ENCODE peak calls at places on chromosomes 7 and 10, in seven cellular contexts. D is CD8-positive, alpha-beta T cell; V is fibroblast of villous mesenchyme; A is neural crest cell; X is CD4-positive, alpha-beta T cell; P is HCT116; W is dorsolateral prefrontal cortex. N is an unnamed sample.

GRCh38 chr10:23362879-23363787 is 18.5 kb upstream of the C10orf67 start:
- DNase-seq in X (peak; percentile 25), V (no peak), W (no peak), A (no peak), D (peak; percentile 26), P (no peak), N (no peak)

GRCh38 chr10:101258179-101258885 is 29.1 kb upstream of the LBX1 start:
- DNase-seq in W (no peak), D (no peak), A (no peak), P (peak; percentile 89), V (no peak), X (no peak), N (no peak)

GRCh38 chr10:3452234-3452633 is 279.7 kb upstream of the PITRM1 start:
- DNase-seq in D (no peak), P (no peak), A (no peak), X (no peak), V (peak; percentile 99), W (no peak), N (no peak)

GRCh38 chr7:55069271-55069792 is 50.5 kb downstream of the EGFR start:
- DNase-seq in A (no peak), X (no peak), W (no peak), P (no peak), D (no peak), V (no peak), N (no peak)

GRCh38 chr10:133104076-133104965 is 16.6 kb downstream of the ADGRA1 start:
- DNase-seq in A (no peak), W (no peak), D (no peak), P (no peak), V (no peak), X (no peak), N (no peak)

GRCh38 chr7:35799846-35800717 is 775 bp upstream of the SEPTIN7 start:
- DNase-seq in A (peak; percentile 85), V (peak; percentile 91), W (peak; percentile 86), X (peak; percentile 80), P (no peak), D (peak; percentile 82), N (peak; percentile 89)

GRCh38 chr10:57657164-57657765 is 610.4 kb downstream of the IPMK start:
- DNase-seq in P (peak; percentile 13), A (peak; percentile 48), X (no peak), V (peak; percentile 60), D (no peak), W (peak; percentile 47), N (peak; percentile 71)

GRCh38 chr10:117432866-117433265 is 57.6 kb upstream of the PDZD8 start:
- DNase-seq in D (no peak), A (no peak), X (no peak), V (no peak), P (no peak), W (no peak), N (no peak)

GRCh38 chr7:12549106-12549505 is 21.4 kb upstream of the SCIN start:
- DNase-seq in V (no peak), D (no peak), X (no peak), P (no peak), W (no peak), A (no peak), N (no peak)

GRCh38 chr10:129970404-129971364 is 6.6 kb upstream of the EBF3 start:
- DNase-seq in P (no peak), D (no peak), X (no peak), V (no peak), W (no peak), A (no peak), N (peak; percentile 67)

GRCh38 chr10:24616536-24616935 is 107.2 kb downstream of the ARHGAP21 start:
- DNase-seq in V (no peak), P (no peak), D (no peak), W (no peak), X (no peak), A (no peak), N (no peak)

GRCh38 chr7:113071465-113071864 is 15.2 kb downstream of the GPR85 start:
- DNase-seq in A (no peak), W (no peak), D (no peak), X (no peak), V (peak; percentile 20), P (no peak), N (no peak)

GRCh38 chr7:150784954-150785353 is 15.2 kb downstream of the TMEM176B start:
- DNase-seq in V (no peak), D (no peak), P (no peak), W (no peak), A (no peak), X (no peak), N (no peak)

GRCh38 chr7:18590259-18590658 is 94.7 kb downstream of the HDAC9 start:
- DNase-seq in P (no peak), W (no peak), X (no peak), D (no peak), V (peak; percentile 7), A (no peak), N (no peak)

GRCh38 chr7:100394077-100394476 is 20.8 kb downstream of the PILRA start:
- DNase-seq in W (no peak), X (no peak), A (no peak), P (no peak), V (no peak), D (no peak), N (no peak)

GRCh38 chr10:130820880-130821482 is 490.5 kb downstream of the TCERG1L start:
- DNase-seq in V (no peak), X (no peak), D (no peak), A (no peak), P (no peak), W (no peak), N (no peak)

GRCh38 chr7:47497367-47498096 is 84.4 kb downstream of the TNS3 start:
- DNase-seq in X (no peak), P (no peak), A (no peak), V (peak; percentile 69), W (no peak), D (no peak), N (no peak)

GRCh38 chr10:78433722-78434535 is 400.3 kb downstream of the RPS24 start:
- DNase-seq in D (no peak), X (no peak), W (peak; percentile 35), V (no peak), P (no peak), A (no peak), N (no peak)

GRCh38 chr10:84845628-84846261 is 517.4 kb downstream of the CCSER2 start:
- DNase-seq in X (no peak), A (no peak), P (peak; percentile 23), W (no peak), V (no peak), D (no peak), N (no peak)

GRCh38 chr10:130230036-130230435 is 93.8 kb downstream of the GLRX3 start:
- DNase-seq in W (no peak), P (no peak), A (no peak), V (no peak), D (no peak), X (no peak), N (no peak)

GRCh38 chr10:77820349-77820748 is 106.2 kb downstream of the DLG5 start:
- DNase-seq in W (no peak), A (no peak), P (no peak), X (no peak), V (no peak), D (no peak), N (no peak)

GRCh38 chr10:133350283-133350949 is 3.2 kb downstream of the PRAP1 start:
- DNase-seq in D (no peak), A (no peak), W (no peak), P (no peak), X (no peak), V (no peak), N (no peak)

GRCh38 chr7:24718977-24719491 is 38.2 kb downstream of the GSDME start:
- DNase-seq in P (no peak), A (no peak), W (peak; percentile 5), V (no peak), X (no peak), D (no peak), N (no peak)

DNA sequence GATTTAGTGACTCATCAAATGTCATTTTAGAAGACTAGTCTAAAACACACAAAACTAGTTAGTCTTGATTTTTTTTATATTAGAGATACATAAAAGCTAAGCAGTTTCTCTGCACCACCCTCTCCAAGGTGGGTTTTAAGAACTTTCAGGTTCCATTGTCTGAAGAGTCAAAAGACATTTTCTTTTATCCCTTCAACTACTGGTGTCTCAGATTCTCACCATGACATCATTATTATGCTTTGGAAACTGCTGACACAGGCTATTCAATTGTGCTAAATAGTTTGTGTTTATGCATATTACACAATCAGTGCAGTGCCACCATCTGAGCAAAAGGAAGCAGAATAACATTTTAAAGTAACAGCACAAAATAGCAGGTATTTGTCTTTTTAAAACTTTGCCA is 52.2 kb downstream of the IGF2BP3 start:
- DNase-seq in X (no peak), W (no peak), D (no peak), V (peak; percentile 70), A (no peak), P (no peak), N (no peak)
- TF ChIP-seq CTCF in X (no peak), W (no peak), D (no peak), V (no peak), A (no peak), P (no peak), N (no peak)

DNA sequence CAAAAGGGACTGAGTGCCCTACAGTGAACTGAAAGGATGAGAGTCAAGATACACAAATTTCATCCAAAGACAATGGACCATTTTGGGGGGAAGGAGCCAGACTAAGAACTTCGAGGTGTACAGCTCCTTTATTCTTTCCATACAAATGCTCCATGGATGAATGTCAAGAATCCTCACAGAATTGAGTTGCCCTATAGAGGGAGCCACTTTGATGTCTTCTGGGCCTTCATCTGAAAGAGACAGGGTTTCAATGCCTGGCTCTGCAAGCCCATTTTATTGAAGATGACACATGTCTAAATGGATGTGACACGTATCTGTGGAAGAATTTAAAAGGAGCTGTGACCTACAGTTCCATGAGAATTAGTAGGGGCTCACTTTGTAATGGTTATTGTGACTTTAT is 32.0 kb upstream of the NRG3 start:
- DNase-seq in W (no peak), X (no peak), D (no peak), P (no peak), A (no peak), V (no peak), N (no peak)
- TF ChIP-seq CTCF in W (no peak), X (no peak), D (no peak), P (no peak), A (peak; percentile 18), V (no peak), N (peak; percentile 26)

GRCh38 chr7:106853250-106853908 is 11.7 kb upstream of the PIK3CG start:
- DNase-seq in A (no peak), D (no peak), P (no peak), W (no peak), X (no peak), V (no peak), N (no peak)
- TF ChIP-seq CTCF in A (no peak), D (no peak), P (no peak), W (no peak), X (no peak), V (no peak), N (no peak)

DNA sequence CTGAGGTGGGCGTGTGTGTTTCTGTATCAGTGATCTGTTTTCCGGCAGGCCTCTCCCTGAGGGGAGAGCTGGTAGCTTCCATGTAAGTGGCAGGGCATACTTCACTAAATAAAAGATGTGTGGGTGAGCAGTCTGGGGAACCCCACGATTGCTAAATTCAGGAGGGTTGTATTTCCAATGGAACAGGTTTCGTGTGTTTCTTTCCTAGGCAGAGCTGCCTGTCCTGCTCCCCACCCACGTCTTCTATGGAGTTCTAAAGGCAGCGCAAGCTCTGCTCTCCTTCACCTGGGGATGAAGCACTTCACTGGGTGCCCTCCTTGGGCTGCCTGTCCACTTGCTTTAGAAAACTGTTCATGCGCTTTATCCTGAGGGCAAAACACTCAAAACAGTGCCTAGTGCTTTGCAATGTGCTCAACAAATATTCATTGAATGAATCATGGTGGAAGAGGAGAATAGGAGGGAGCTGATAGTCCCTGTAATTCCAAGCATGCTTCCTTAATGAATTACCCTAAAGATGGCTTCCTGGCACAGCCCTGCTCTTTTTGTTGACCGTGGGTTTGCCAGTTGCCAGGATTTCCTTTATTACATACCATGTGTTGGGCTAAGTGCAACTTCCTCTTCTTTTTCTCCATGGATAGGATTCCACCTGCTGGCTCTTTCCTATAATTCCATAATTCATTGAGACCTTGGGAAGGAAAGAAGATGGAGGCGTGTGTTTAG is 50.6 kb upstream of the SRPK2 start:
- DNase-seq in D (no peak), W (no peak), X (no peak), A (no peak), P (no peak), V (peak; percentile 34), N (no peak)
- TF ChIP-seq CTCF in D (no peak), W (no peak), X (no peak), A (no peak), P (no peak), V (no peak), N (no peak)

N was measured in type B pancreatic cell.